ENCODE peak calls at places on chromosomes 3 and 15, in eight cellular contexts. H is stimulated activated CD4-positive, alpha-beta T cell treated with anti-CD3 and anti-CD28 coated beads, TNF-alpha, amount 100 ng/mL, for 1 hour; O is activated naive CD8-positive, alpha-beta T cell treated with anti-CD3 and anti-CD28 coated beads, Interleukin-2, amount 50 U/mL, for 24 hours; E is naive B cell; U is kidney; G is RWPE1; N is retina; Y is Caco-2. T is an unnamed sample.

GRCh38 chr3:14329116-14329830 is 73.1 kb upstream of the SLC6A6 start:
- DNase-seq in H (no peak), O (no peak), E (no peak), U (no peak), G (peak; percentile 16), N (peak; percentile 37), Y (no peak), T (peak; percentile 50)

GRCh38 chr3:50190921-50191660 is at the start of gene GNAT1:
- DNase-seq in H (no peak), O (no peak), E (no peak), U (no peak), G (no peak), N (no peak), Y (no peak), T (no peak)

GRCh38 chr3:72299823-72300222 is 514.9 kb upstream of the PROK2 start:
- DNase-seq in H (no peak), O (no peak), E (no peak), U (no peak), G (peak; percentile 18), N (no peak), Y (no peak), T (peak; percentile 66)

GRCh38 chr15:57494575-57494974 is 97.1 kb upstream of the MYZAP start:
- DNase-seq in H (no peak), O (no peak), E (no peak), U (no peak), G (no peak), N (no peak), Y (no peak), T (no peak)

GRCh38 chr3:46059432-46059831 is 32.1 kb upstream of the XCR1 start:
- DNase-seq in H (no peak), O (no peak), E (peak; percentile 32), U (no peak), G (no peak), N (no peak), Y (no peak), T (no peak)

GRCh38 chr3:106135451-106136160 is 266.8 kb upstream of the CBLB start:
- DNase-seq in H (no peak), O (no peak), E (no peak), U (peak; percentile 56), G (no peak), N (no peak), Y (no peak), T (no peak)

GRCh38 chr3:28850186-28850585 is 430.7 kb upstream of the RBMS3 start:
- DNase-seq in H (no peak), O (no peak), E (no peak), U (no peak), G (no peak), N (no peak), Y (no peak), T (no peak)

GRCh38 chr3:149969110-149969944 is 1.4 kb downstream of the PFN2 start:
- DNase-seq in H (no peak), O (no peak), E (no peak), U (no peak), G (peak; percentile 63), N (peak; percentile 76), Y (peak; percentile 71), T (peak; percentile 82)

GRCh38 chr3:31701286-31701685 is 168.6 kb downstream of the STT3B start:
- DNase-seq in H (no peak), O (no peak), E (no peak), U (no peak), G (no peak), N (no peak), Y (no peak), T (no peak)

GRCh38 chr3:106570426-106570825 is 701.6 kb upstream of the CBLB start:
- DNase-seq in H (no peak), O (no peak), E (no peak), U (no peak), G (no peak), N (no peak), Y (no peak), T (no peak)

GRCh38 chr3:116614795-116615362 is 94.7 kb upstream of the TUSC7 start:
- DNase-seq in H (no peak), O (no peak), E (no peak), U (no peak), G (peak; percentile 9), N (peak; percentile 19), Y (no peak), T (peak; percentile 18)

GRCh38 chr3:56889131-56889530 is 87.4 kb upstream of the ARHGEF3 start:
- DNase-seq in H (no peak), O (no peak), E (no peak), U (no peak), G (no peak), N (no peak), Y (no peak), T (no peak)

GRCh38 chr3:181056276-181056675 is 66.7 kb upstream of the DNAJC19 start:
- DNase-seq in H (no peak), O (no peak), E (no peak), U (no peak), G (no peak), N (peak; percentile 39), Y (no peak), T (no peak)

GRCh38 chr3:126151562-126152302 is 28.7 kb downstream of the ALDH1L1 start:
- DNase-seq in H (no peak), O (no peak), E (no peak), U (peak; percentile 45), G (no peak), N (no peak), Y (no peak), T (no peak)

GRCh38 chr3:126679318-126679751 is 24.4 kb upstream of the TXNRD3 start:
- DNase-seq in H (peak; percentile 56), O (peak; percentile 86), E (peak; percentile 68), U (peak; percentile 91), G (peak; percentile 57), N (peak; percentile 96), Y (peak; percentile 85), T (peak; percentile 80)

GRCh38 chr3:64031540-64032533 is 8.5 kb upstream of the PSMD6 start:
- DNase-seq in H (no peak), O (no peak), E (no peak), U (no peak), G (no peak), N (no peak), Y (no peak), T (no peak)

GRCh38 chr15:76206325-76206976 is 104.8 kb downstream of the ETFA start:
- DNase-seq in H (no peak), O (no peak), E (no peak), U (peak; percentile 92), G (peak; percentile 65), N (no peak), Y (no peak), T (peak; percentile 95)

GRCh38 chr3:111769110-111769509 is 90.0 kb upstream of the PHLDB2 start:
- DNase-seq in H (no peak), O (no peak), E (no peak), U (no peak), G (no peak), N (no peak), Y (no peak), T (no peak)

GRCh38 chr3:159025733-159026132 is 223.9 kb downstream of the MFSD1 start:
- DNase-seq in H (no peak), O (no peak), E (no peak), U (no peak), G (no peak), N (no peak), Y (no peak), T (no peak)

GRCh38 chr3:186966406-186966805 is 36.1 kb downstream of the ST6GAL1 start:
- DNase-seq in H (no peak), O (no peak), E (no peak), U (no peak), G (no peak), N (no peak), Y (no peak), T (no peak)

GRCh38 chr3:8143186-8143585 is 358.4 kb upstream of the LMCD1 start:
- DNase-seq in H (no peak), O (no peak), E (no peak), U (no peak), G (no peak), N (no peak), Y (no peak), T (no peak)

GRCh38 chr3:179510496-179510895 is 52.2 kb upstream of the ACTL6A start:
- DNase-seq in H (no peak), O (no peak), E (no peak), U (no peak), G (no peak), N (no peak), Y (no peak), T (no peak)

GRCh38 chr3:31185004-31185357 is 290.5 kb upstream of the GADL1 start:
- DNase-seq in H (no peak), O (no peak), E (no peak), U (no peak), G (no peak), N (no peak), Y (no peak), T (no peak)

GRCh38 chr15:69034352-69034751 is 19.9 kb downstream of the NOX5 start:
- DNase-seq in H (no peak), O (no peak), E (no peak), U (no peak), G (peak; percentile 87), N (no peak), Y (no peak), T (peak; percentile 71)

GRCh38 chr3:3342141-3342540 is 162.7 kb upstream of the CRBN start:
- DNase-seq in H (no peak), O (no peak), E (no peak), U (no peak), G (no peak), N (no peak), Y (no peak), T (no peak)

GRCh38 chr15:63610209-63610841 is 13.1 kb downstream of the FBXL22 start:
- DNase-seq in H (peak; percentile 43), O (peak; percentile 75), E (peak; percentile 58), U (no peak), G (peak; percentile 66), N (peak; percentile 89), Y (peak; percentile 76), T (peak; percentile 78)

GRCh38 chr3:192816274-192816853 is 89.0 kb upstream of the FGF12 start:
- DNase-seq in H (no peak), O (no peak), E (no peak), U (no peak), G (peak; percentile 45), N (peak; percentile 59), Y (no peak), T (peak; percentile 65)

GRCh38 chr3:191383104-191383503 is 52.8 kb upstream of the UTS2B start:
- DNase-seq in H (no peak), O (no peak), E (no peak), U (no peak), G (no peak), N (no peak), Y (no peak), T (no peak)

GRCh38 chr3:16480861-16481569 is 32.5 kb downstream of the RFTN1 start:
- DNase-seq in H (no peak), O (no peak), E (peak; percentile 45), U (no peak), G (no peak), N (no peak), Y (peak; percentile 69), T (no peak)

GRCh38 chr3:57856675-57857074 is 100.6 kb downstream of the SLMAP start:
- DNase-seq in H (no peak), O (no peak), E (no peak), U (no peak), G (peak; percentile 7), N (no peak), Y (no peak), T (peak; percentile 13)

GRCh38 chr15:52463638-52464037 is 65.0 kb downstream of the MYO5A start:
- DNase-seq in H (no peak), O (no peak), E (peak; percentile 9), U (no peak), G (no peak), N (no peak), Y (no peak), T (peak; percentile 9)

GRCh38 chr15:60272623-60273022 is 125.2 kb downstream of the ANXA2 start:
- DNase-seq in H (no peak), O (no peak), E (no peak), U (no peak), G (no peak), N (no peak), Y (no peak), T (no peak)

GRCh38 chr3:167882057-167882667 is 146.6 kb downstream of the SERPINI1 start:
- DNase-seq in H (no peak), O (no peak), E (peak; percentile 51), U (no peak), G (peak; percentile 38), N (peak; percentile 29), Y (no peak), T (peak; percentile 62)

GRCh38 chr3:18988619-18989229 is 159.6 kb upstream of the KCNH8 start:
- DNase-seq in H (no peak), O (no peak), E (no peak), U (no peak), G (no peak), N (peak; percentile 31), Y (no peak), T (peak; percentile 63)